ENCODE peak calls at places on chromosomes 4 and X, in six cellular contexts. One of them, this sample, is unnamed.

GRCh38 chr4:170849969-170850368 is 760.2 kb upstream of the AADAT start:
- DNase-seq in SK-N-SH: no peak
- DNase-seq in mammary epithelial cell: no peak
- DNase-seq in fibroblast of lung: no peak
- DNase-seq in H9: no peak
- DNase-seq in IMR-90: no peak
- DNase-seq in this sample: no peak

GRCh38 chr4:35525192-35525978 is 718.9 kb downstream of the ARAP2 start:
- DNase-seq in H9: peak
- DNase-seq in fibroblast of lung: no peak
- DNase-seq in IMR-90: no peak
- DNase-seq in mammary epithelial cell: no peak
- DNase-seq in SK-N-SH: no peak
- DNase-seq in this sample: no peak

GRCh38 chr4:152360045-152360410 is 175.9 kb downstream of the FBXW7 start:
- DNase-seq in fibroblast of lung: no peak
- DNase-seq in SK-N-SH: no peak
- DNase-seq in H9: no peak
- DNase-seq in IMR-90: peak
- DNase-seq in mammary epithelial cell: no peak
- DNase-seq in this sample: no peak

GRCh38 chr4:153467897-153468262 is 1.7 kb downstream of the TMEM131L start:
- DNase-seq in mammary epithelial cell: no peak
- DNase-seq in H9: no peak
- DNase-seq in fibroblast of lung: peak
- DNase-seq in SK-N-SH: no peak
- DNase-seq in IMR-90: no peak
- DNase-seq in this sample: no peak

GRCh38 chr4:155403886-155404285 is 27.1 kb upstream of the MAP9 start:
- DNase-seq in H9: no peak
- DNase-seq in IMR-90: peak
- DNase-seq in SK-N-SH: peak
- DNase-seq in fibroblast of lung: peak
- DNase-seq in mammary epithelial cell: peak
- DNase-seq in this sample: no peak

GRCh38 chr4:57501715-57502114 is 391.5 kb upstream of the IGFBP7 start:
- DNase-seq in mammary epithelial cell: peak
- DNase-seq in H9: no peak
- DNase-seq in IMR-90: peak
- DNase-seq in fibroblast of lung: peak
- DNase-seq in SK-N-SH: no peak
- DNase-seq in this sample: no peak

GRCh38 chr4:143254479-143255216 is 69.9 kb downstream of the USP38 start:
- DNase-seq in mammary epithelial cell: no peak
- DNase-seq in SK-N-SH: no peak
- DNase-seq in H9: peak
- DNase-seq in IMR-90: no peak
- DNase-seq in fibroblast of lung: no peak
- DNase-seq in this sample: no peak

GRCh38 chrX:13716905-13717304 is 17.5 kb downstream of the TRAPPC2 start:
- DNase-seq in SK-N-SH: no peak
- DNase-seq in IMR-90: no peak
- DNase-seq in H9: no peak
- DNase-seq in mammary epithelial cell: no peak
- DNase-seq in fibroblast of lung: no peak
- DNase-seq in this sample: no peak

GRCh38 chrX:135432453-135432852 is 10.7 kb downstream of the SMIM10L2A start:
- DNase-seq in H9: no peak
- DNase-seq in IMR-90: no peak
- DNase-seq in mammary epithelial cell: no peak
- DNase-seq in fibroblast of lung: no peak
- DNase-seq in SK-N-SH: peak
- DNase-seq in this sample: no peak

GRCh38 chr4:89657931-89658700 is 178.8 kb downstream of the SNCA start:
- DNase-seq in fibroblast of lung: peak
- DNase-seq in SK-N-SH: peak
- DNase-seq in IMR-90: peak
- DNase-seq in mammary epithelial cell: no peak
- DNase-seq in H9: no peak
- DNase-seq in this sample: no peak

GRCh38 chr4:100340534-100341364 is 150.5 kb upstream of the DDIT4L start:
- DNase-seq in IMR-90: peak
- DNase-seq in mammary epithelial cell: no peak
- DNase-seq in H9: no peak
- DNase-seq in fibroblast of lung: peak
- DNase-seq in SK-N-SH: no peak
- DNase-seq in this sample: no peak

GRCh38 chr4:2009651-2010233 is 968 bp upstream of the NELFA start:
- DNase-seq in IMR-90: peak
- DNase-seq in mammary epithelial cell: peak
- DNase-seq in fibroblast of lung: peak
- DNase-seq in SK-N-SH: peak
- DNase-seq in H9: peak
- DNase-seq in this sample: no peak

GRCh38 chrX:110346681-110347080 is 12.0 kb upstream of the RTL9 start:
- DNase-seq in fibroblast of lung: peak
- DNase-seq in H9: peak
- DNase-seq in mammary epithelial cell: no peak
- DNase-seq in IMR-90: no peak
- DNase-seq in SK-N-SH: no peak
- DNase-seq in this sample: no peak

GRCh38 chrX:143635915-143636314 is at the start of gene SLITRK4:
- DNase-seq in IMR-90: no peak
- DNase-seq in SK-N-SH: no peak
- DNase-seq in mammary epithelial cell: no peak
- DNase-seq in fibroblast of lung: peak
- DNase-seq in H9: peak
- DNase-seq in this sample: no peak

GRCh38 chr4:20287246-20287645 is 35.5 kb downstream of the SLIT2 start:
- DNase-seq in mammary epithelial cell: no peak
- DNase-seq in SK-N-SH: no peak
- DNase-seq in fibroblast of lung: no peak
- DNase-seq in H9: no peak
- DNase-seq in IMR-90: no peak
- DNase-seq in this sample: no peak

GRCh38 chr4:84582988-84583870 is at the start of gene CDS1:
- DNase-seq in H9: peak
- DNase-seq in IMR-90: no peak
- DNase-seq in SK-N-SH: peak
- DNase-seq in fibroblast of lung: no peak
- DNase-seq in mammary epithelial cell: peak
- DNase-seq in this sample: no peak

GRCh38 chr4:138835833-138836521 is 179.6 kb upstream of the NOCT start:
- DNase-seq in H9: no peak
- DNase-seq in SK-N-SH: peak
- DNase-seq in IMR-90: peak
- DNase-seq in fibroblast of lung: peak
- DNase-seq in mammary epithelial cell: peak
- DNase-seq in this sample: no peak

GRCh38 chr4:8473920-8474590 is 33.5 kb downstream of the TRMT44 start:
- DNase-seq in mammary epithelial cell: no peak
- DNase-seq in H9: no peak
- DNase-seq in fibroblast of lung: no peak
- DNase-seq in IMR-90: no peak
- DNase-seq in SK-N-SH: peak
- DNase-seq in this sample: no peak

GRCh38 chr4:153773236-153773690 is 13.4 kb upstream of the RNF175 start:
- DNase-seq in H9: peak
- DNase-seq in fibroblast of lung: peak
- DNase-seq in SK-N-SH: no peak
- DNase-seq in mammary epithelial cell: no peak
- DNase-seq in IMR-90: no peak
- DNase-seq in this sample: no peak

GRCh38 chrX:65196758-65197371 is 220.6 kb upstream of the ZC4H2 start:
- DNase-seq in IMR-90: no peak
- DNase-seq in mammary epithelial cell: no peak
- DNase-seq in SK-N-SH: no peak
- DNase-seq in H9: peak
- DNase-seq in fibroblast of lung: no peak
- DNase-seq in this sample: no peak

GRCh38 chr4:74394476-74395136 is 29.7 kb downstream of the EREG start:
- DNase-seq in H9: no peak
- DNase-seq in mammary epithelial cell: peak
- DNase-seq in IMR-90: peak
- DNase-seq in SK-N-SH: no peak
- DNase-seq in fibroblast of lung: peak
- DNase-seq in this sample: no peak

GRCh38 chr4:118396881-118397666 is 44.3 kb upstream of the PRSS12 start:
- DNase-seq in mammary epithelial cell: peak
- DNase-seq in SK-N-SH: no peak
- DNase-seq in fibroblast of lung: no peak
- DNase-seq in IMR-90: peak
- DNase-seq in H9: no peak
- DNase-seq in this sample: peak

GRCh38 chrX:97026406-97026805 is 142.7 kb downstream of the RPA4 start:
- DNase-seq in mammary epithelial cell: no peak
- DNase-seq in IMR-90: peak
- DNase-seq in SK-N-SH: peak
- DNase-seq in H9: no peak
- DNase-seq in fibroblast of lung: no peak
- DNase-seq in this sample: no peak

GRCh38 chr4:53693909-53694308 is 102.6 kb upstream of the LNX1 start:
- DNase-seq in H9: no peak
- DNase-seq in fibroblast of lung: no peak
- DNase-seq in IMR-90: no peak
- DNase-seq in SK-N-SH: no peak
- DNase-seq in mammary epithelial cell: no peak
- DNase-seq in this sample: no peak

GRCh38 chr4:19615086-19615689 is 636.5 kb upstream of the SLIT2 start:
- DNase-seq in H9: peak
- DNase-seq in IMR-90: no peak
- DNase-seq in mammary epithelial cell: peak
- DNase-seq in fibroblast of lung: no peak
- DNase-seq in SK-N-SH: no peak
- DNase-seq in this sample: no peak

GRCh38 chrX:97021680-97022079 is 138.0 kb downstream of the RPA4 start:
- DNase-seq in H9: no peak
- DNase-seq in SK-N-SH: no peak
- DNase-seq in IMR-90: peak
- DNase-seq in mammary epithelial cell: peak
- DNase-seq in fibroblast of lung: peak
- DNase-seq in this sample: no peak

GRCh38 chr4:57163530-57164459 is 53.6 kb upstream of the IGFBP7 start:
- DNase-seq in H9: peak
- DNase-seq in SK-N-SH: peak
- DNase-seq in mammary epithelial cell: peak
- DNase-seq in fibroblast of lung: peak
- DNase-seq in IMR-90: peak
- DNase-seq in this sample: no peak

GRCh38 chr4:140724780-140725179 is 31.4 kb downstream of the TBC1D9 start:
- DNase-seq in H9: no peak
- DNase-seq in fibroblast of lung: no peak
- DNase-seq in IMR-90: peak
- DNase-seq in SK-N-SH: no peak
- DNase-seq in mammary epithelial cell: no peak
- DNase-seq in this sample: no peak

GRCh38 chrX:30219372-30219771 is 4.0 kb downstream of the MAGEB2 start:
- DNase-seq in fibroblast of lung: no peak
- DNase-seq in SK-N-SH: no peak
- DNase-seq in mammary epithelial cell: no peak
- DNase-seq in H9: peak
- DNase-seq in IMR-90: no peak
- DNase-seq in this sample: no peak
- H2AFZ ChIP-seq in fibroblast of lung: no peak
- H2AFZ ChIP-seq in SK-N-SH: no peak
- H2AFZ ChIP-seq in mammary epithelial cell: no peak
- H2AFZ ChIP-seq in H9: no peak
- H2AFZ ChIP-seq in IMR-90: no peak
- H2AFZ ChIP-seq in this sample: no peak

DNA sequence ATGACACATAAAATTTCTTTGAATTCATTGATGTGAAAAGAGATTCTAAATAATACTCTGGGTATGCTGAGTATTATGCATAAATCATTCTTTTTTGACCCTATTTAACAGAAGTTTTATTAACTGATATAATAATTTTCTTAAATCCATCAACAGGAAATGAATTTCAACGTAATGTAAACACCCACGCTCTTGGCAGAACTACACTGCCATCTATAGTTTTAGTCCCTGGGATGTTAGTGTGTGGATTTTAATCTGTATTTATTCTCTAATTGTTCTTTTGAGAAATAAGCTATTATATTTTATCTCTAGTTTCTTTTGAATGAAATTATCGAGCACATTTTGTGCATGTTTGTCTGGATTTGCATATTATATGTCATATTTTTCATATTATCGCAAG is 666.8 kb upstream of the NDST4 start:
- DNase-seq in fibroblast of lung: no peak
- DNase-seq in SK-N-SH: no peak
- DNase-seq in IMR-90: no peak
- DNase-seq in mammary epithelial cell: no peak
- DNase-seq in H9: no peak
- DNase-seq in this sample: no peak
- TF ChIP-seq CTCF in fibroblast of lung: no peak
- TF ChIP-seq CTCF in SK-N-SH: no peak
- TF ChIP-seq CTCF in IMR-90: no peak
- TF ChIP-seq CTCF in mammary epithelial cell: peak
- TF ChIP-seq CTCF in H9: peak
- TF ChIP-seq CTCF in this sample: no peak

GRCh38 chr4:95549246-95550138 is 719 bp upstream of the UNC5C start:
- DNase-seq in fibroblast of lung: peak
- DNase-seq in IMR-90: peak
- DNase-seq in H9: peak
- DNase-seq in SK-N-SH: peak
- DNase-seq in mammary epithelial cell: peak
- DNase-seq in this sample: no peak
- H2AFZ ChIP-seq in fibroblast of lung: peak
- H2AFZ ChIP-seq in IMR-90: peak
- H2AFZ ChIP-seq in H9: no peak
- H2AFZ ChIP-seq in SK-N-SH: peak
- H2AFZ ChIP-seq in mammary epithelial cell: peak
- H2AFZ ChIP-seq in this sample: peak

GRCh38 chr4:16125571-16126445 is 42.0 kb upstream of the PROM1 start:
- DNase-seq in mammary epithelial cell: no peak
- DNase-seq in H9: no peak
- DNase-seq in IMR-90: no peak
- DNase-seq in SK-N-SH: no peak
- DNase-seq in fibroblast of lung: no peak
- DNase-seq in this sample: no peak
- TF ChIP-seq CTCF in mammary epithelial cell: no peak
- TF ChIP-seq CTCF in H9: no peak
- TF ChIP-seq CTCF in IMR-90: no peak
- TF ChIP-seq CTCF in SK-N-SH: no peak
- TF ChIP-seq CTCF in fibroblast of lung: no peak
- TF ChIP-seq CTCF in this sample: no peak

DNA sequence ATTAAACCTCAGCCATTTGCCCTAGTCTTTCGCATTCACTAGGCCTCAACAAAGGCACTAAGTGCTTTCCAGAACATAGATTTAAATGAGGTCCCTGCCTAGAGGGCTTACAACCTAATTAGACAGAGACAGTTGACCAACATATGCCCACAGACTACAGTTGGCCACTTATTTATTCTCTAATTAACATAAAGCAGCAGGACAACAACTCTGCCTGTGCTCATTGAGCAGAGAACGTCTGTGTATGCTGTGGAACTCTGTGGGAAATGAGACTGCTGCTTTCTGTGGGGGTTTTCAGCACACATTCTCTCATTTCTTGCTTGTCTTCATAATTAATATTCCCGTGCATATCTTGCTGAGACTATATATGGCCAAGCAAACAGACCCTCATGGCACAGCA is 303.1 kb upstream of the TACR3 start:
- DNase-seq in mammary epithelial cell: no peak
- DNase-seq in fibroblast of lung: no peak
- DNase-seq in IMR-90: no peak
- DNase-seq in SK-N-SH: no peak
- DNase-seq in H9: no peak
- DNase-seq in this sample: no peak
- H2AFZ ChIP-seq in mammary epithelial cell: no peak
- H2AFZ ChIP-seq in fibroblast of lung: no peak
- H2AFZ ChIP-seq in IMR-90: no peak
- H2AFZ ChIP-seq in SK-N-SH: no peak
- H2AFZ ChIP-seq in H9: no peak
- H2AFZ ChIP-seq in this sample: no peak

GRCh38 chr4:87390931-87391782 is at the start of gene HSD17B11:
- DNase-seq in H9: peak
- DNase-seq in mammary epithelial cell: peak
- DNase-seq in SK-N-SH: peak
- DNase-seq in fibroblast of lung: peak
- DNase-seq in IMR-90: peak
- DNase-seq in this sample: no peak
- TF ChIP-seq CTCF in H9: peak
- TF ChIP-seq CTCF in mammary epithelial cell: peak
- TF ChIP-seq CTCF in SK-N-SH: peak
- TF ChIP-seq CTCF in fibroblast of lung: peak
- TF ChIP-seq CTCF in IMR-90: peak
- TF ChIP-seq CTCF in this sample: peak